ENCODE peak calls at places on chromosomes 2 and 18, in nine cellular contexts. P is fibroblast of lung, U is spleen, B is fibroblast of the aortic adventitia, F is foreskin fibroblast, J is GM20000, N is breast epithelium, X is neural crest cell, D is HFF-Myc. R is an unnamed sample.

GRCh38 chr18:44693030-44693784 is 12.5 kb downstream of the SETBP1 start:
- DNase-seq in P (peak), U (no peak), B (peak), F (no peak), J (no peak), N (no peak), X (no peak), D (no peak), R (no peak)

GRCh38 chr2:118431586-118431985 is 343.3 kb downstream of the INSIG2 start:
- DNase-seq in P (peak), U (no peak), B (no peak), F (no peak), J (no peak), N (no peak), X (no peak), D (no peak), R (no peak)

GRCh38 chr2:133817680-133818566 is 249.7 kb upstream of the NCKAP5 start:
- DNase-seq in P (peak), U (no peak), B (peak), F (peak), J (no peak), N (no peak), X (no peak), D (peak), R (no peak)

GRCh38 chr18:33854086-33854826 is 276.2 kb downstream of the ASXL3 start:
- DNase-seq in P (no peak), U (no peak), B (no peak), F (no peak), J (no peak), N (no peak), X (no peak), D (no peak), R (no peak)

GRCh38 chr2:18752667-18753422 is 163.5 kb upstream of the NT5C1B start:
- DNase-seq in P (no peak), U (no peak), B (peak), F (no peak), J (no peak), N (no peak), X (no peak), D (no peak), R (no peak)

GRCh38 chr2:152513681-152514080 is 178.7 kb downstream of the FMNL2 start:
- DNase-seq in P (peak), U (no peak), B (peak), F (peak), J (no peak), N (no peak), X (no peak), D (no peak), R (no peak)

GRCh38 chr2:9205963-9206948 is at the start of gene ASAP2:
- DNase-seq in P (peak), U (peak), B (peak), F (peak), J (peak), N (peak), X (peak), D (no peak), R (peak)

GRCh38 chr2:95054016-95054415 is 28.5 kb downstream of the MAL start:
- DNase-seq in P (no peak), U (peak), B (no peak), F (no peak), J (no peak), N (no peak), X (no peak), D (no peak), R (no peak)

GRCh38 chr2:98467082-98467536 is 22.5 kb downstream of the INPP4A start:
- DNase-seq in P (no peak), U (peak), B (no peak), F (no peak), J (no peak), N (no peak), X (no peak), D (no peak), R (no peak)

GRCh38 chr2:112884869-112885502 is 26.0 kb upstream of the IL37 start:
- DNase-seq in P (no peak), U (peak), B (peak), F (no peak), J (peak), N (no peak), X (peak), D (no peak), R (peak)

DNA sequence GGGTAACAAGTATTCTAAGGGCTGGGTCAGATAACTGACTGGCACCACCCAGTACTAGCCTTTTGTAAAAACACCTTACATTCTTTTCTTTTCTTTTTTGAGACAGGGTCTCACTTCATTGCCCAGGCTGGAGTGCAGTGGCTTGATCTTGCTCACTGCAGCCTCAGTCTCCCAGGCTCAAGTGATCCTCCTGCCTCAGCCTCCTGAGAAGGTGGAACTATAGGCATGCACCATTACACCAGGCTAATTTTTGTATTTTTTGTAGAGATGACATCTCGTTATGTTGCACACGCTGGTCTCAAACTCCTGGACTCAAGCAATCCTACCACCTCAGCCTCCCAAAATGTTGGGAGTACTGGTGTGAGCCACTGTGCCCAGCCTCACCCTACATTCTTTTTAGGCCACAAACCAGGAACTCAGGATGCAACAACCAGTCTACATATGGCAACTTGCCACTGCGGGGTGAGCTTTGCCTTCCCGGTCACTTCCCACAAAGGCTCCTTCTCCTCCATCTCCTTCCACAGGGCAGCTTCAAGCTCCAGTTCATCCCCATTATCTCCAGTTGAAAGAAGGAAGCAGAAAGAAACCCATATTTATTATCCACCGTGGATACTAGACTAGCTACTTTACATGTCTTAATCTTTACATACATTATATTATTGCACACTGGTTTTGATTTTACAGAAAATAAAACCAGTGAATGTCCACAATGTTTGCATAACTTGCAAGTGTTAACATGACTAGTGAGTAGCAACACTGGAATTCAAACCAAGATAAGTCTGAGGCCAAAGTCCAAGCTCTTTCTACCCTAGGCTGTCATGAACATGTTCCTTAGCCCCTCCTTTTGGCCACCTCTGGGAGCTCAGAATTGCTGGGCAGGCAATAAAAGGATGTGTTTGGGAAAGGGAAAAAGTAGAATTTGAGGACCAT is 23.7 kb upstream of the AP1S3 start:
- DNase-seq in P (peak), U (no peak), B (peak), F (peak), J (no peak), N (no peak), X (no peak), D (no peak), R (no peak)
- TF ChIP-seq CTCF in P (no peak), U (no peak), B (peak), F (no peak), J (no peak), N (no peak), X (no peak), D (no peak), R (no peak)

GRCh38 chr2:33673937-33674336 is 74.8 kb upstream of the FAM98A start:
- DNase-seq in P (peak), U (no peak), B (peak), F (no peak), J (peak), N (no peak), X (no peak), D (no peak), R (no peak)
- TF ChIP-seq CTCF in P (no peak), U (peak), B (peak), F (peak), J (peak), N (no peak), X (peak), D (peak), R (no peak)

GRCh38 chr2:204863351-204863750 is 318.1 kb downstream of the PARD3B start:
- DNase-seq in P (peak), U (no peak), B (no peak), F (no peak), J (no peak), N (no peak), X (no peak), D (no peak), R (no peak)

GRCh38 chr2:204862809-204863208 is 317.5 kb downstream of the PARD3B start:
- DNase-seq in P (no peak), U (no peak), B (no peak), F (no peak), J (no peak), N (no peak), X (no peak), D (no peak), R (no peak)

GRCh38 chr2:204860249-204860648 is 315.0 kb downstream of the PARD3B start:
- DNase-seq in P (peak), U (no peak), B (peak), F (no peak), J (no peak), N (no peak), X (no peak), D (no peak), R (no peak)
- TF ChIP-seq CTCF in P (no peak), U (no peak), B (no peak), F (no peak), J (no peak), N (no peak), X (no peak), D (no peak), R (no peak)

DNA sequence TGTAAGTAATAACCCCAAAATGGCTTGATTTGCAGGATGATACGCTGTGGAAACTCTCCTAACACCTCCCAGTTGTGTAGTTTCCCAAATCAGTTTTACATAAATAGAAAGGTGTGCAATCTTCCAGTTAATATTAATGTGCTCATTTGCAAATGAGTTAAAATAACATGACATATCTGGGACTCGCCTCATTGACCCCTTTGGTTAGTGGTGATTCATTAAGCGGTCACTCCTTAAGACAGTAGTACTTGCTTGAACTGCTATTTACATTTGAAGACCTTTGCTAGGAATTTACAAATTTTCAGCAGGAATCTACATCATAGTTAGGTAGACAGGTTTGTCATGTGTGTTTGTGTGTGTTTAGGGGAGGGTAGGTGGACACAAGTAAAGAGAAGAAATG is 1367.7 kb upstream of the CELF4 start:
- DNase-seq in P (no peak), U (no peak), B (no peak), F (no peak), J (no peak), N (no peak), X (no peak), D (no peak), R (no peak)
- TF ChIP-seq CTCF in P (no peak), U (no peak), B (no peak), F (no peak), J (no peak), N (no peak), X (no peak), D (no peak), R (no peak)

GRCh38 chr2:42960835-42961165 is 168.4 kb upstream of the HAAO start:
- DNase-seq in P (no peak), U (no peak), B (peak), F (no peak), J (no peak), N (no peak), X (no peak), D (no peak), R (no peak)

GRCh38 chr2:42959993-42960834 is 167.8 kb upstream of the HAAO start:
- DNase-seq in P (no peak), U (no peak), B (no peak), F (no peak), J (no peak), N (no peak), X (no peak), D (no peak), R (no peak)

GRCh38 chr2:42958036-42958370 is 165.6 kb upstream of the HAAO start:
- DNase-seq in P (no peak), U (no peak), B (no peak), F (no peak), J (no peak), N (no peak), X (no peak), D (no peak), R (no peak)

GRCh38 chr2:42957109-42958035 is 165.0 kb upstream of the HAAO start:
- DNase-seq in P (peak), U (no peak), B (peak), F (no peak), J (no peak), N (no peak), X (no peak), D (no peak), R (no peak)

GRCh38 chr2:42959148-42959992 is 167.0 kb upstream of the HAAO start:
- DNase-seq in P (peak), U (no peak), B (peak), F (no peak), J (no peak), N (no peak), X (no peak), D (no peak), R (no peak)
- TF ChIP-seq CTCF in P (no peak), U (no peak), B (no peak), F (no peak), J (no peak), N (no peak), X (no peak), D (no peak), R (no peak)

GRCh38 chr18:54671291-54671881 is 80.3 kb downstream of the DYNAP start:
- DNase-seq in P (peak), U (no peak), B (peak), F (no peak), J (peak), N (no peak), X (no peak), D (no peak), R (no peak)
- TF ChIP-seq CTCF in P (peak), U (peak), B (peak), F (peak), J (peak), N (peak), X (peak), D (peak), R (no peak)

GRCh38 chr2:146721486-146721885 is 1123.3 kb upstream of the ACVR2A start:
- DNase-seq in P (no peak), U (peak), B (no peak), F (no peak), J (no peak), N (no peak), X (no peak), D (no peak), R (no peak)

GRCh38 chr2:146716591-146716990 is 1128.2 kb upstream of the ACVR2A start:
- DNase-seq in P (no peak), U (no peak), B (no peak), F (no peak), J (no peak), N (no peak), X (no peak), D (no peak), R (no peak)

DNA sequence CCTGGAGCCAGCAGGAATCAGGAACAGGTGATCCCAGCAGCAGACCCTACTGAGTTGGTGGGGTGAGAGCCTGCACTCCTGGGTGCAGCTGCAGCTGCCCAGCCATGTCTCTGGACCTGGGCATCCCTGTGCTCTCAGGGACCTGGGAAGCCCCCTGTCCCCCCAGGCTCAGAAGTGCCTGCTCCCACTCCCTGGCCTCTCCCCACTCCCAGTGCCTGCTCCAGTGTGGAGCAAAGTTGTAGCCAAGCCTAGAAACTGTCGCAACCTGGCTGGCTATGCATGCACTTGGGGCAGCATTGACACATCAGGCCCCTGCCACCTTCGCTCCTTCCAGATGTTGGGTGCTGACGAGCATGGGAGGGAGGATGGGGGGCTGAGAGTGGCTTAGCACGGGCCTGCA is 1124.7 kb upstream of the ACVR2A start:
- DNase-seq in P (no peak), U (peak), B (no peak), F (no peak), J (no peak), N (no peak), X (no peak), D (no peak), R (no peak)
- TF ChIP-seq CTCF in P (no peak), U (no peak), B (no peak), F (no peak), J (no peak), N (no peak), X (no peak), D (no peak), R (no peak)

GRCh38 chr2:207258191-207258991 is 92.6 kb upstream of the KLF7 start:
- DNase-seq in P (peak), U (no peak), B (peak), F (peak), J (no peak), N (peak), X (no peak), D (peak), R (no peak)
- TF ChIP-seq CTCF in P (no peak), U (no peak), B (peak), F (no peak), J (no peak), N (no peak), X (no peak), D (no peak), R (no peak)

GRCh38 chr2:85878719-85879390 is 9.9 kb downstream of the ST3GAL5 start:
- DNase-seq in P (peak), U (no peak), B (peak), F (no peak), J (no peak), N (no peak), X (no peak), D (no peak), R (no peak)
- TF ChIP-seq CTCF in P (no peak), U (no peak), B (no peak), F (no peak), J (no peak), N (no peak), X (no peak), D (no peak), R (no peak)

R was measured in activated B cell treated with CpG ODN at 0.5 μM for 24 hours.